ENCODE peak calls at places on chromosomes 4 and X, in ten cellular contexts. One of them, this sample, is unnamed.

GRCh38 chr4:170697845-170698244 is 608.1 kb upstream of the AADAT start:
- DNase-seq in HCT116: no peak
- DNase-seq in epithelial cell of esophagus: no peak
- DNase-seq in pancreas: no peak
- DNase-seq in osteocyte: no peak
- DNase-seq in AG04450: no peak
- DNase-seq in mesothelial cell of epicardium: no peak
- DNase-seq in fibroblast of mammary gland: no peak
- DNase-seq in colonic mucosa: no peak
- DNase-seq in endothelial cell: no peak
- DNase-seq in this sample: no peak

GRCh38 chrX:73821921-73822559 is 259.0 kb downstream of the CHIC1 start:
- DNase-seq in epithelial cell of esophagus: no peak
- DNase-seq in HCT116: no peak
- DNase-seq in fibroblast of mammary gland: no peak
- DNase-seq in osteocyte: no peak
- DNase-seq in colonic mucosa: no peak
- DNase-seq in AG04450: no peak
- DNase-seq in pancreas: no peak
- DNase-seq in mesothelial cell of epicardium: no peak
- DNase-seq in endothelial cell: no peak
- DNase-seq in this sample: no peak

GRCh38 chr4:181896609-181897008 is 346.6 kb upstream of the TENM3 start:
- DNase-seq in colonic mucosa: no peak
- DNase-seq in epithelial cell of esophagus: no peak
- DNase-seq in osteocyte: no peak
- DNase-seq in pancreas: no peak
- DNase-seq in fibroblast of mammary gland: no peak
- DNase-seq in AG04450: peak; percentile 55
- DNase-seq in HCT116: no peak
- DNase-seq in endothelial cell: no peak
- DNase-seq in mesothelial cell of epicardium: no peak
- DNase-seq in this sample: no peak

GRCh38 chrX:37380920-37381319 is 31.8 kb downstream of the PRRG1 start:
- DNase-seq in mesothelial cell of epicardium: no peak
- DNase-seq in pancreas: peak; percentile 22
- DNase-seq in osteocyte: no peak
- DNase-seq in AG04450: peak; percentile 15
- DNase-seq in colonic mucosa: peak; percentile 32
- DNase-seq in HCT116: peak; percentile 55
- DNase-seq in epithelial cell of esophagus: peak; percentile 61
- DNase-seq in fibroblast of mammary gland: peak; percentile 78
- DNase-seq in endothelial cell: no peak
- DNase-seq in this sample: no peak

GRCh38 chrX:115940888-115941332 is 229.6 kb upstream of the AGTR2 start:
- DNase-seq in fibroblast of mammary gland: peak; percentile 43
- DNase-seq in AG04450: no peak
- DNase-seq in pancreas: peak; percentile 94
- DNase-seq in endothelial cell: peak; percentile 55
- DNase-seq in osteocyte: no peak
- DNase-seq in HCT116: no peak
- DNase-seq in colonic mucosa: peak; percentile 88
- DNase-seq in mesothelial cell of epicardium: no peak
- DNase-seq in epithelial cell of esophagus: peak; percentile 3
- DNase-seq in this sample: no peak

GRCh38 chr4:24475756-24476155 is 108.6 kb downstream of the DHX15 start:
- DNase-seq in colonic mucosa: no peak
- DNase-seq in epithelial cell of esophagus: no peak
- DNase-seq in osteocyte: no peak
- DNase-seq in AG04450: no peak
- DNase-seq in endothelial cell: no peak
- DNase-seq in pancreas: no peak
- DNase-seq in HCT116: no peak
- DNase-seq in fibroblast of mammary gland: no peak
- DNase-seq in mesothelial cell of epicardium: no peak
- DNase-seq in this sample: no peak

GRCh38 chr4:87011340-87012034 is 76.7 kb downstream of the AFF1 start:
- DNase-seq in endothelial cell: no peak
- DNase-seq in AG04450: no peak
- DNase-seq in fibroblast of mammary gland: peak; percentile 93
- DNase-seq in colonic mucosa: peak; percentile 45
- DNase-seq in osteocyte: no peak
- DNase-seq in epithelial cell of esophagus: peak; percentile 92
- DNase-seq in pancreas: no peak
- DNase-seq in HCT116: peak; percentile 39
- DNase-seq in mesothelial cell of epicardium: no peak
- DNase-seq in this sample: no peak

GRCh38 chr4:40038972-40039371 is 17.7 kb upstream of the N4BP2 start:
- DNase-seq in AG04450: no peak
- DNase-seq in fibroblast of mammary gland: peak; percentile 72
- DNase-seq in HCT116: no peak
- DNase-seq in epithelial cell of esophagus: peak; percentile 89
- DNase-seq in colonic mucosa: no peak
- DNase-seq in mesothelial cell of epicardium: no peak
- DNase-seq in pancreas: no peak
- DNase-seq in endothelial cell: no peak
- DNase-seq in osteocyte: no peak
- DNase-seq in this sample: no peak

GRCh38 chr4:147090486-147090885 is 144.8 kb upstream of the TTC29 start:
- DNase-seq in fibroblast of mammary gland: no peak
- DNase-seq in HCT116: no peak
- DNase-seq in mesothelial cell of epicardium: no peak
- DNase-seq in AG04450: no peak
- DNase-seq in epithelial cell of esophagus: peak; percentile 48
- DNase-seq in endothelial cell: no peak
- DNase-seq in colonic mucosa: no peak
- DNase-seq in osteocyte: no peak
- DNase-seq in pancreas: no peak
- DNase-seq in this sample: no peak

GRCh38 chr4:147093206-147093605 is 147.5 kb upstream of the TTC29 start:
- DNase-seq in fibroblast of mammary gland: no peak
- DNase-seq in AG04450: no peak
- DNase-seq in pancreas: no peak
- DNase-seq in HCT116: no peak
- DNase-seq in osteocyte: no peak
- DNase-seq in endothelial cell: no peak
- DNase-seq in epithelial cell of esophagus: no peak
- DNase-seq in mesothelial cell of epicardium: no peak
- DNase-seq in colonic mucosa: no peak
- DNase-seq in this sample: no peak

GRCh38 chr4:147096667-147097604 is 151.3 kb upstream of the TTC29 start:
- DNase-seq in pancreas: no peak
- DNase-seq in AG04450: peak; percentile 15
- DNase-seq in osteocyte: no peak
- DNase-seq in fibroblast of mammary gland: peak; percentile 75
- DNase-seq in colonic mucosa: no peak
- DNase-seq in endothelial cell: no peak
- DNase-seq in epithelial cell of esophagus: peak; percentile 62
- DNase-seq in HCT116: peak; percentile 32
- DNase-seq in mesothelial cell of epicardium: no peak
- DNase-seq in this sample: no peak

DNA sequence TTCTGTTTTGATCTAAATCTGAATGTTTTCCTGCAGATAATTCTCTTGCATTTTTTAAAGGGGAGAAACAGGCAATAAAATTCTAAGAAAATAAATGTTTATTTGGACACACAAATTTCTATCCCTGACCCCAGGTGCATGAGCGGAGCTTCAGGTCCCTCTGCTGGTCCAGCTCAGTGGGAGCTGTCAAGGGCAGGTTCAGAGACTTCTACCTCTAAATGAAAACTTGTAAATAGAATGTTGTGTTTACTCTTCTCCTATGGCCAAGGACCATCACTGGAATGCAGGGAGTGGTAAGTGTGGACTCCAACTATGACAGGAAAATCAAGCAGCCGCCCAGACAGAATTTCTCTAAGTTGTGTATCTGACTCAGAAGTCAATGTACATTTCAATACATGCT is 148.6 kb upstream of the TTC29 start:
- DNase-seq in pancreas: no peak
- DNase-seq in epithelial cell of esophagus: peak; percentile 4
- DNase-seq in endothelial cell: no peak
- DNase-seq in mesothelial cell of epicardium: no peak
- DNase-seq in osteocyte: no peak
- DNase-seq in AG04450: no peak
- DNase-seq in colonic mucosa: no peak
- DNase-seq in fibroblast of mammary gland: no peak
- DNase-seq in HCT116: no peak
- DNase-seq in this sample: peak; percentile 17
- TF ChIP-seq CTCF in pancreas: no peak
- TF ChIP-seq CTCF in epithelial cell of esophagus: peak; percentile 32
- TF ChIP-seq CTCF in endothelial cell: peak; percentile 27
- TF ChIP-seq CTCF in mesothelial cell of epicardium: no peak
- TF ChIP-seq CTCF in osteocyte: peak; percentile 19
- TF ChIP-seq CTCF in AG04450: no peak
- TF ChIP-seq CTCF in colonic mucosa: no peak
- TF ChIP-seq CTCF in fibroblast of mammary gland: no peak
- TF ChIP-seq CTCF in HCT116: no peak
- TF ChIP-seq CTCF in this sample: no peak

DNA sequence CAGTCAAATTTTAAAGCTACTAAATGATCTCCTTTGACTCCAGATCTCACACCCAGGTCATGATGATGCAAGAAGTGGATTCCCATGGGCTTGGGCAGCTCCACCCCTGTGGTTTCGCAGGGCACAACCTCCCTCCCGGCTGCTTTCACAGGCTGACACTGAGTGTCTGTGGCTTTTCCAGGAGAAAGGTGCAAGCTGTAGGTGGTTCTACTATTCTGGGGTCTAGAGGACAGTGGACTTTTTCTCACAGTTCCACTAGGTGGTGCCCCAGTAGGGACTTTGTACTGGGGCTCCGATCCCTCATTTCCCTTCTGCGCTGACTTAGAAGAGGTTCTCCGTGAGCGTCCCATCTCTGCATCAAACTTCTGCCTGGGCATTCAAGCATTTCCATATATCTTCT is 845.2 kb downstream of the PCDH18 start:
- DNase-seq in endothelial cell: no peak
- DNase-seq in pancreas: no peak
- DNase-seq in epithelial cell of esophagus: no peak
- DNase-seq in fibroblast of mammary gland: no peak
- DNase-seq in mesothelial cell of epicardium: no peak
- DNase-seq in osteocyte: no peak
- DNase-seq in AG04450: no peak
- DNase-seq in colonic mucosa: no peak
- DNase-seq in HCT116: no peak
- DNase-seq in this sample: no peak
- TF ChIP-seq CTCF in endothelial cell: no peak
- TF ChIP-seq CTCF in pancreas: no peak
- TF ChIP-seq CTCF in epithelial cell of esophagus: no peak
- TF ChIP-seq CTCF in fibroblast of mammary gland: peak; percentile 0
- TF ChIP-seq CTCF in mesothelial cell of epicardium: no peak
- TF ChIP-seq CTCF in osteocyte: peak; percentile 19
- TF ChIP-seq CTCF in AG04450: peak; percentile 40
- TF ChIP-seq CTCF in colonic mucosa: no peak
- TF ChIP-seq CTCF in HCT116: no peak
- TF ChIP-seq CTCF in this sample: no peak

DNA sequence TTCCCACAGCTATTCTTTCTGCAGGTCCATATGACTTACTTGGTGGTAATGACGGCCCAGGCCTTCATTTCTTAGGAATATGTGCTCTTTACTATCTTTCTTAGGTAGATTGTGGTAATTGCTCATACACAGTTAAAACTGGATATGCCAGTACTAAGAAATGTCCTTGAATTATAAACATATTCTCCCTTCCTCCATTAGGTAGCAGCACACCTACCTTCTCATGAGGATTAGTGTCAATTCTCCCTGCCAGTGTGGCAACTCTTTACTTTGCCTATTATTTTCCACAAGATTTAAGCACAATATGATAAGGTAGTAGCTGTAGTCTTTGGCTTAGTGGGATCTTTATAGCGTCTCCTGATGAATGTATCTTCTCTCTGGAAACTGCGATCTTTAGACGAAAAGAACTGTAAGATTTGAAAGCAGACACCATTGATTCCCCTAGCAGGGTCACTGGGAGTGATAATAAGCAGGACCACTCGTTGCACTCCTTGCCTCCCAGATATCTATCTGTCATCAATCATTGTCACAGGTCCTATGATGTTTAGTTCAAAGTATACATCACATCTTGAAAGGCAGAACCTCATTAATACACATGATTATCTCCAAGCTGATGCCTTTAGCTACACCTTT is 1240.7 kb downstream of the C4orf33 start:
- DNase-seq in colonic mucosa: no peak
- DNase-seq in HCT116: peak; percentile 26
- DNase-seq in mesothelial cell of epicardium: no peak
- DNase-seq in osteocyte: no peak
- DNase-seq in fibroblast of mammary gland: peak; percentile 37
- DNase-seq in epithelial cell of esophagus: peak; percentile 68
- DNase-seq in AG04450: no peak
- DNase-seq in endothelial cell: no peak
- DNase-seq in pancreas: no peak
- DNase-seq in this sample: no peak
- TF ChIP-seq CTCF in colonic mucosa: no peak
- TF ChIP-seq CTCF in HCT116: no peak
- TF ChIP-seq CTCF in mesothelial cell of epicardium: peak; percentile 42
- TF ChIP-seq CTCF in osteocyte: peak; percentile 51
- TF ChIP-seq CTCF in fibroblast of mammary gland: peak; percentile 47
- TF ChIP-seq CTCF in epithelial cell of esophagus: peak; percentile 72
- TF ChIP-seq CTCF in AG04450: peak; percentile 65
- TF ChIP-seq CTCF in endothelial cell: peak; percentile 53
- TF ChIP-seq CTCF in pancreas: no peak
- TF ChIP-seq CTCF in this sample: no peak

GRCh38 chr4:52910115-52910514 is 48.0 kb downstream of the RASL11B start:
- DNase-seq in AG04450: no peak
- DNase-seq in osteocyte: no peak
- DNase-seq in fibroblast of mammary gland: no peak
- DNase-seq in colonic mucosa: no peak
- DNase-seq in mesothelial cell of epicardium: no peak
- DNase-seq in epithelial cell of esophagus: no peak
- DNase-seq in pancreas: no peak
- DNase-seq in HCT116: no peak
- DNase-seq in endothelial cell: no peak
- DNase-seq in this sample: no peak
- TF ChIP-seq CTCF in AG04450: peak; percentile 19
- TF ChIP-seq CTCF in osteocyte: no peak
- TF ChIP-seq CTCF in fibroblast of mammary gland: no peak
- TF ChIP-seq CTCF in colonic mucosa: no peak
- TF ChIP-seq CTCF in mesothelial cell of epicardium: no peak
- TF ChIP-seq CTCF in epithelial cell of esophagus: no peak
- TF ChIP-seq CTCF in pancreas: no peak
- TF ChIP-seq CTCF in HCT116: no peak
- TF ChIP-seq CTCF in endothelial cell: no peak
- TF ChIP-seq CTCF in this sample: no peak

GRCh38 chr4:148041606-148042324 is 309.9 kb downstream of the ARHGAP10 start:
- DNase-seq in mesothelial cell of epicardium: no peak
- DNase-seq in osteocyte: no peak
- DNase-seq in fibroblast of mammary gland: no peak
- DNase-seq in HCT116: no peak
- DNase-seq in AG04450: no peak
- DNase-seq in pancreas: no peak
- DNase-seq in colonic mucosa: no peak
- DNase-seq in endothelial cell: no peak
- DNase-seq in epithelial cell of esophagus: no peak
- DNase-seq in this sample: no peak

GRCh38 chr4:148043990-148044645 is 312.2 kb downstream of the ARHGAP10 start:
- DNase-seq in colonic mucosa: no peak
- DNase-seq in HCT116: no peak
- DNase-seq in mesothelial cell of epicardium: no peak
- DNase-seq in fibroblast of mammary gland: no peak
- DNase-seq in epithelial cell of esophagus: no peak
- DNase-seq in AG04450: no peak
- DNase-seq in osteocyte: no peak
- DNase-seq in pancreas: no peak
- DNase-seq in endothelial cell: no peak
- DNase-seq in this sample: no peak

GRCh38 chr4:148044889-148045352 is 313.0 kb downstream of the ARHGAP10 start:
- DNase-seq in epithelial cell of esophagus: no peak
- DNase-seq in AG04450: no peak
- DNase-seq in HCT116: no peak
- DNase-seq in colonic mucosa: no peak
- DNase-seq in endothelial cell: no peak
- DNase-seq in fibroblast of mammary gland: no peak
- DNase-seq in mesothelial cell of epicardium: no peak
- DNase-seq in osteocyte: no peak
- DNase-seq in pancreas: no peak
- DNase-seq in this sample: no peak
- TF ChIP-seq CTCF in epithelial cell of esophagus: no peak
- TF ChIP-seq CTCF in AG04450: peak; percentile 15
- TF ChIP-seq CTCF in HCT116: no peak
- TF ChIP-seq CTCF in colonic mucosa: no peak
- TF ChIP-seq CTCF in endothelial cell: no peak
- TF ChIP-seq CTCF in fibroblast of mammary gland: peak; percentile 10
- TF ChIP-seq CTCF in mesothelial cell of epicardium: no peak
- TF ChIP-seq CTCF in osteocyte: no peak
- TF ChIP-seq CTCF in pancreas: no peak
- TF ChIP-seq CTCF in this sample: no peak